ENCODE peak calls at places on chromosomes 5 and 9, in five cellular contexts. E is fibroblast of lung, G is mesenchymal stem cell, M is PC-3, V is neuronal stem cell. R is an unnamed sample.

GRCh38 chr5:168598639-168599038 is 19.5 kb upstream of the PANK3 start:
- DNase-seq in E (no peak), G (no peak), M (no peak), V (no peak), R (no peak)

GRCh38 chr5:144142030-144142825 is 28.2 kb downstream of the YIPF5 start:
- DNase-seq in E (peak; percentile 56), G (peak; percentile 62), M (peak; percentile 55), V (no peak), R (peak; percentile 42)

GRCh38 chr9:27352457-27353188 is 55.7 kb upstream of the EQTN start:
- DNase-seq in E (no peak), G (no peak), M (no peak), V (no peak), R (no peak)

GRCh38 chr9:90000925-90001324 is 396.1 kb downstream of the GADD45G start:
- DNase-seq in E (no peak), G (no peak), M (no peak), V (no peak), R (no peak)

GRCh38 chr9:84697494-84698114 is 28.1 kb downstream of the NTRK2 start:
- DNase-seq in E (peak; percentile 47), G (peak; percentile 53), M (peak; percentile 46), V (peak; percentile 61), R (peak; percentile 34)

GRCh38 chr9:87518702-87519335 is 21.2 kb downstream of the DAPK1 start:
- DNase-seq in E (peak; percentile 49), G (no peak), M (no peak), V (no peak), R (peak; percentile 27)

GRCh38 chr5:113574417-113574816 is 60.9 kb downstream of the YTHDC2 start:
- DNase-seq in E (peak; percentile 98), G (peak; percentile 73), M (peak; percentile 65), V (no peak), R (peak; percentile 96)

GRCh38 chr5:79562351-79563246 is 48.7 kb upstream of the HOMER1 start:
- DNase-seq in E (peak; percentile 53), G (peak; percentile 8), M (peak; percentile 48), V (no peak), R (peak; percentile 29)

GRCh38 chr9:34656992-34657391 is 5.0 kb downstream of the IL11RA start:
- DNase-seq in E (no peak), G (no peak), M (no peak), V (no peak), R (no peak)

GRCh38 chr5:38697013-38697412 is 140.6 kb upstream of the LIFR start:
- DNase-seq in E (peak; percentile 56), G (no peak), M (no peak), V (peak; percentile 26), R (peak; percentile 42)

GRCh38 chr5:51669095-51669494 is 285.8 kb downstream of the ISL1 start:
- DNase-seq in E (no peak), G (no peak), M (no peak), V (no peak), R (no peak)

GRCh38 chr5:103340717-103341397 is 82.3 kb downstream of the MACIR start:
- DNase-seq in E (peak; percentile 11), G (peak; percentile 56), M (peak; percentile 48), V (no peak), R (no peak)

GRCh38 chr5:541888-542692 is 17.8 kb upstream of the SLC9A3 start:
- DNase-seq in E (no peak), G (no peak), M (no peak), V (no peak), R (no peak)

GRCh38 chr9:135906291-135907005 is 898 bp downstream of the CAMSAP1 start:
- DNase-seq in E (peak; percentile 54), G (peak; percentile 67), M (peak; percentile 30), V (peak; percentile 23), R (peak; percentile 45)

GRCh38 chr9:133527444-133527920 is 2.7 kb upstream of the MYMK start:
- DNase-seq in E (peak; percentile 13), G (peak; percentile 50), M (no peak), V (no peak), R (no peak)

GRCh38 chr9:75071530-75072122 is 16.3 kb downstream of the NMRK1 start:
- DNase-seq in E (peak; percentile 25), G (no peak), M (peak; percentile 82), V (no peak), R (no peak)

GRCh38 chr5:151202381-151203139 is 21.3 kb downstream of the CCDC69 start:
- DNase-seq in E (peak; percentile 73), G (peak; percentile 63), M (peak; percentile 94), V (no peak), R (peak; percentile 62)

GRCh38 chr5:179918742-179919486 is 11.2 kb upstream of the TBC1D9B start:
- DNase-seq in E (no peak), G (no peak), M (no peak), V (no peak), R (no peak)

GRCh38 chr5:178793156-178793555 is 62.7 kb upstream of the ZNF354A start:
- DNase-seq in E (no peak), G (no peak), M (peak; percentile 63), V (no peak), R (no peak)

GRCh38 chr5:115497200-115497599 is 47.4 kb downstream of the FEM1C start:
- DNase-seq in E (no peak), G (no peak), M (no peak), V (no peak), R (no peak)

GRCh38 chr5:156121834-156122386 is 205.1 kb upstream of the SGCD start:
- DNase-seq in E (peak; percentile 76), G (peak; percentile 57), M (no peak), V (no peak), R (peak; percentile 72)

GRCh38 chr9:78620764-78621163 is 323.8 kb downstream of the PSAT1 start:
- DNase-seq in E (peak; percentile 82), G (no peak), M (peak; percentile 83), V (no peak), R (peak; percentile 77)

GRCh38 chr9:137787376-137787775 is 90.2 kb upstream of the CACNA1B start:
- DNase-seq in E (no peak), G (no peak), M (no peak), V (no peak), R (no peak)

GRCh38 chr9:91177661-91178280 is 183.9 kb downstream of the AUH start:
- DNase-seq in E (peak; percentile 85), G (no peak), M (peak; percentile 74), V (no peak), R (peak; percentile 84)

GRCh38 chr5:139481580-139482049 is 943 bp downstream of the STING1 start:
- DNase-seq in E (no peak), G (no peak), M (no peak), V (no peak), R (no peak)

GRCh38 chr9:132798817-132799790 is 79.0 kb downstream of the AK8 start:
- DNase-seq in E (no peak), G (peak; percentile 7), M (peak; percentile 19), V (no peak), R (no peak)

GRCh38 chr5:76050131-76050530 is 33.1 kb upstream of the SV2C start:
- DNase-seq in E (no peak), G (no peak), M (no peak), V (no peak), R (no peak)

GRCh38 chr9:133063159-133063499 is 1.3 kb downstream of the CEL start:
- DNase-seq in E (no peak), G (no peak), M (no peak), V (no peak), R (no peak)

GRCh38 chr9:87276327-87276841 is 221.3 kb upstream of the DAPK1 start:
- DNase-seq in E (peak; percentile 89), G (peak; percentile 69), M (no peak), V (no peak), R (peak; percentile 84)

GRCh38 chr9:36970007-36970888 is 63.8 kb downstream of the PAX5 start:
- DNase-seq in E (no peak), G (peak; percentile 32), M (peak; percentile 34), V (no peak), R (no peak)

DNA sequence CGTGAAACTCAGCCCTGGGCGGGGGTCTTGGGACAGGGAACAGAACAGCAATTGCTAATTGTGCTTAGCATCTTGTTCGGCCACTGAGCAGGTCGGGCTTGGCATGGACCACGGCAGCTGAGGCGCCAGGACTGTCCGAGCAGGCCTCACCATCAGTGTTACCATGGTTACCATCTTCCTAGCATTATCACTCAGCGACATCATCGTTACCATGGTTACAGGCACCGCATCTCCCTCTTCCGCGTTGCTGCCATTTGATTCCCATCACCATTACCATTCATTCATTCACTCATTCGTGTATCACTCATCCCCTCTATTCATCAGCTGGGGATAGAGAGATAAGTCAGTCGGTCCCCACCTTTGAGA is 81.0 kb upstream of the ZBTB43 start:
- DNase-seq in E (peak; percentile 15), G (peak; percentile 29), M (no peak), V (no peak), R (no peak)
- H2AFZ ChIP-seq in E (no peak overlapping the region), G (no peak overlapping the region), M (no peak overlapping the region), V (no peak overlapping the region), R (no peak overlapping the region)

GRCh38 chr5:66796306-66797292 is 200.4 kb downstream of the MAST4 start:
- DNase-seq in E (peak; percentile 10), G (peak; percentile 8), M (peak; percentile 1), V (no peak), R (no peak)

GRCh38 chr5:66788556-66788955 is 192.4 kb downstream of the MAST4 start:
- DNase-seq in E (no peak), G (no peak), M (no peak), V (no peak), R (no peak)

GRCh38 chr5:66789434-66789833 is 193.2 kb downstream of the MAST4 start:
- DNase-seq in E (no peak), G (no peak), M (no peak), V (no peak), R (no peak)

GRCh38 chr5:66793049-66793448 is 196.9 kb downstream of the MAST4 start:
- DNase-seq in E (no peak), G (no peak), M (no peak), V (no peak), R (no peak)
- H3K9ac ChIP-seq in E (no peak overlapping the region), G (no peak overlapping the region), M (no peak overlapping the region), V (no peak overlapping the region), R (no peak overlapping the region)

GRCh38 chr5:159210306-159210722 is 961 bp upstream of the RNF145 start:
- DNase-seq in E (no peak), G (no peak), M (peak; percentile 56), V (no peak), R (no peak)

GRCh38 chr5:159209438-159210305 is at the start of gene RNF145:
- DNase-seq in E (peak; percentile 83), G (peak; percentile 83), M (peak; percentile 72), V (peak; percentile 73), R (peak; percentile 70)

GRCh38 chr5:159212667-159213462 is 3.5 kb upstream of the RNF145 start:
- DNase-seq in E (no peak), G (no peak), M (no peak), V (no peak), R (no peak)

GRCh38 chr5:159211712-159212111 is 2.4 kb upstream of the RNF145 start:
- DNase-seq in E (no peak), G (no peak), M (no peak), V (no peak), R (no peak)

DNA sequence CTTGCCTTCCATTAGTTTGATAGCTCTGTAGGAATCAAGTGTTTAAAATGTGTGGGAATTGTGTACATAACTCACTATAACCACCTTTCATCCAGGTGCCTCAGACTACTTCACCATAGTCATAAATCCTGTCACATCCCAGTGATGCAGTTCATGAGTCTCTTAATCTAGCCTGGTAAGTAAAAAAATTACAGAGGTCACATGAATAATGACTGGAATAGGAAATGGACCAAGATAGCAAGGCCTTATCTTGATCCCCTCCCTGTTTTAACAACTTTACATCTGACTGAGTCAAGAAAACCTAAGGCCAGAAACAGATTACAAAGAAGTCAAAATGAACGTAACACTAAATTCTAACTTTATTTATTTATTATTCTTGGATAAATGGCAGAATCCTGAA is 1.5 kb upstream of the RNF145 start:
- DNase-seq in E (no peak), G (no peak), M (no peak), V (no peak), R (no peak)
- H2AFZ ChIP-seq in E (no peak overlapping the region), G (no peak overlapping the region), M (no peak overlapping the region), V (no peak overlapping the region), R (no peak overlapping the region)

GRCh38 chr9:2014148-2014547 is 999 bp upstream of the SMARCA2 start:
- DNase-seq in E (no peak), G (no peak), M (no peak), V (no peak), R (no peak)
- H3K9ac ChIP-seq in E (no peak overlapping the region), G (peak overlapping the region; percentile 95), M (peak overlapping the region; percentile 55), V (no peak overlapping the region), R (peak overlapping the region; percentile 84)